ENCODE peak calls at places on chromosome 20, in nine cellular contexts. One of them, this sample, is unnamed.

GRCh38 chr20:62258499-62259293 is 20.4 kb downstream of the OSBPL2 start:
- DNase-seq in activated T-helper 1 cell treated with Interleukin-2 at 50 U/mL for 16 hours: no peak
- DNase-seq in tibial artery: no peak
- DNase-seq in nephron progenitor cell: no peak
- DNase-seq in neuronal stem cell: no peak
- DNase-seq in Karpas-422: no peak
- DNase-seq in endodermal cell: no peak
- DNase-seq in stimulated activated CD4-positive, alpha-beta T cell treated with anti-CD3 and anti-CD28 coated beads, TNF-alpha, amount 100 ng/mL, for 24 hours: no peak
- DNase-seq in AG09319: peak; percentile 37
- DNase-seq in this sample: peak; percentile 5

GRCh38 chr20:59645316-59645715 is 41.0 kb downstream of the PHACTR3 start:
- DNase-seq in AG09319: no peak
- DNase-seq in Karpas-422: no peak
- DNase-seq in stimulated activated CD4-positive, alpha-beta T cell treated with anti-CD3 and anti-CD28 coated beads, TNF-alpha, amount 100 ng/mL, for 24 hours: no peak
- DNase-seq in nephron progenitor cell: no peak
- DNase-seq in tibial artery: no peak
- DNase-seq in endodermal cell: no peak
- DNase-seq in activated T-helper 1 cell treated with Interleukin-2 at 50 U/mL for 16 hours: no peak
- DNase-seq in neuronal stem cell: no peak
- DNase-seq in this sample: no peak

GRCh38 chr20:16595376-16595775 is 22.1 kb upstream of the KIF16B start:
- DNase-seq in AG09319: no peak
- DNase-seq in Karpas-422: no peak
- DNase-seq in tibial artery: no peak
- DNase-seq in nephron progenitor cell: no peak
- DNase-seq in activated T-helper 1 cell treated with Interleukin-2 at 50 U/mL for 16 hours: no peak
- DNase-seq in neuronal stem cell: no peak
- DNase-seq in endodermal cell: no peak
- DNase-seq in stimulated activated CD4-positive, alpha-beta T cell treated with anti-CD3 and anti-CD28 coated beads, TNF-alpha, amount 100 ng/mL, for 24 hours: no peak
- DNase-seq in this sample: no peak

GRCh38 chr20:19460386-19460785 is 247.9 kb downstream of the SLC24A3 start:
- DNase-seq in AG09319: no peak
- DNase-seq in neuronal stem cell: no peak
- DNase-seq in Karpas-422: no peak
- DNase-seq in nephron progenitor cell: no peak
- DNase-seq in activated T-helper 1 cell treated with Interleukin-2 at 50 U/mL for 16 hours: no peak
- DNase-seq in tibial artery: no peak
- DNase-seq in endodermal cell: no peak
- DNase-seq in stimulated activated CD4-positive, alpha-beta T cell treated with anti-CD3 and anti-CD28 coated beads, TNF-alpha, amount 100 ng/mL, for 24 hours: no peak
- DNase-seq in this sample: peak; percentile 10

GRCh38 chr20:36802326-36803223 is 29.0 kb upstream of the DSN1 start:
- DNase-seq in tibial artery: no peak
- DNase-seq in neuronal stem cell: no peak
- DNase-seq in nephron progenitor cell: no peak
- DNase-seq in Karpas-422: no peak
- DNase-seq in endodermal cell: no peak
- DNase-seq in activated T-helper 1 cell treated with Interleukin-2 at 50 U/mL for 16 hours: no peak
- DNase-seq in AG09319: no peak
- DNase-seq in stimulated activated CD4-positive, alpha-beta T cell treated with anti-CD3 and anti-CD28 coated beads, TNF-alpha, amount 100 ng/mL, for 24 hours: no peak
- DNase-seq in this sample: no peak

GRCh38 chr20:63137851-63138415 is 78.0 kb downstream of the YTHDF1 start:
- DNase-seq in Karpas-422: no peak
- DNase-seq in endodermal cell: no peak
- DNase-seq in tibial artery: no peak
- DNase-seq in activated T-helper 1 cell treated with Interleukin-2 at 50 U/mL for 16 hours: no peak
- DNase-seq in nephron progenitor cell: no peak
- DNase-seq in stimulated activated CD4-positive, alpha-beta T cell treated with anti-CD3 and anti-CD28 coated beads, TNF-alpha, amount 100 ng/mL, for 24 hours: no peak
- DNase-seq in neuronal stem cell: no peak
- DNase-seq in AG09319: no peak
- DNase-seq in this sample: no peak

GRCh38 chr20:54284928-54285704 is 77.2 kb downstream of the PFDN4 start:
- DNase-seq in activated T-helper 1 cell treated with Interleukin-2 at 50 U/mL for 16 hours: no peak
- DNase-seq in neuronal stem cell: no peak
- DNase-seq in stimulated activated CD4-positive, alpha-beta T cell treated with anti-CD3 and anti-CD28 coated beads, TNF-alpha, amount 100 ng/mL, for 24 hours: no peak
- DNase-seq in AG09319: no peak
- DNase-seq in nephron progenitor cell: no peak
- DNase-seq in Karpas-422: no peak
- DNase-seq in tibial artery: no peak
- DNase-seq in endodermal cell: no peak
- DNase-seq in this sample: no peak

GRCh38 chr20:4038047-4038459 is 22.7 kb upstream of the RNF24 start:
- DNase-seq in tibial artery: peak; percentile 77
- DNase-seq in nephron progenitor cell: peak; percentile 42
- DNase-seq in AG09319: peak; percentile 44
- DNase-seq in activated T-helper 1 cell treated with Interleukin-2 at 50 U/mL for 16 hours: peak; percentile 72
- DNase-seq in stimulated activated CD4-positive, alpha-beta T cell treated with anti-CD3 and anti-CD28 coated beads, TNF-alpha, amount 100 ng/mL, for 24 hours: peak; percentile 52
- DNase-seq in Karpas-422: peak; percentile 95
- DNase-seq in neuronal stem cell: no peak
- DNase-seq in endodermal cell: peak; percentile 77
- DNase-seq in this sample: no peak

GRCh38 chr20:52230406-52230805 is 38.8 kb upstream of the ZFP64 start:
- DNase-seq in tibial artery: no peak
- DNase-seq in endodermal cell: no peak
- DNase-seq in activated T-helper 1 cell treated with Interleukin-2 at 50 U/mL for 16 hours: no peak
- DNase-seq in stimulated activated CD4-positive, alpha-beta T cell treated with anti-CD3 and anti-CD28 coated beads, TNF-alpha, amount 100 ng/mL, for 24 hours: no peak
- DNase-seq in neuronal stem cell: no peak
- DNase-seq in Karpas-422: no peak
- DNase-seq in nephron progenitor cell: peak; percentile 22
- DNase-seq in AG09319: no peak
- DNase-seq in this sample: no peak

GRCh38 chr20:53960586-53961386 is 109.6 kb downstream of the BCAS1 start:
- DNase-seq in endodermal cell: no peak
- DNase-seq in nephron progenitor cell: no peak
- DNase-seq in AG09319: no peak
- DNase-seq in neuronal stem cell: no peak
- DNase-seq in Karpas-422: no peak
- DNase-seq in tibial artery: no peak
- DNase-seq in activated T-helper 1 cell treated with Interleukin-2 at 50 U/mL for 16 hours: no peak
- DNase-seq in stimulated activated CD4-positive, alpha-beta T cell treated with anti-CD3 and anti-CD28 coated beads, TNF-alpha, amount 100 ng/mL, for 24 hours: no peak
- DNase-seq in this sample: no peak

GRCh38 chr20:48467622-48468021 is 360.2 kb downstream of the PREX1 start:
- DNase-seq in neuronal stem cell: no peak
- DNase-seq in AG09319: no peak
- DNase-seq in tibial artery: no peak
- DNase-seq in stimulated activated CD4-positive, alpha-beta T cell treated with anti-CD3 and anti-CD28 coated beads, TNF-alpha, amount 100 ng/mL, for 24 hours: no peak
- DNase-seq in nephron progenitor cell: no peak
- DNase-seq in endodermal cell: peak; percentile 69
- DNase-seq in Karpas-422: peak; percentile 61
- DNase-seq in activated T-helper 1 cell treated with Interleukin-2 at 50 U/mL for 16 hours: no peak
- DNase-seq in this sample: no peak

GRCh38 chr20:9025643-9026042 is 43.2 kb upstream of the PLCB4 start:
- DNase-seq in Karpas-422: no peak
- DNase-seq in AG09319: peak; percentile 27
- DNase-seq in tibial artery: no peak
- DNase-seq in stimulated activated CD4-positive, alpha-beta T cell treated with anti-CD3 and anti-CD28 coated beads, TNF-alpha, amount 100 ng/mL, for 24 hours: no peak
- DNase-seq in endodermal cell: no peak
- DNase-seq in activated T-helper 1 cell treated with Interleukin-2 at 50 U/mL for 16 hours: no peak
- DNase-seq in nephron progenitor cell: no peak
- DNase-seq in neuronal stem cell: no peak
- DNase-seq in this sample: no peak

This sample was measured in amniotic stem cell.